ENCODE peak calls at places on chromosomes 11 and 22, in seven cellular contexts. H, Y, L, G, B, F and K are unnamed samples.

GRCh38 chr11:2826679-2827056 is 58.9 kb downstream of the CDKN1C start:
- DNase-seq in B (no peak), H (no peak), G (no peak), Y (no peak), L (no peak), F (no peak), K (no peak)

GRCh38 chr11:58075781-58076180 is 45.0 kb downstream of the OR6Q1 start:
- DNase-seq in Y (no peak), B (peak; percentile 80), H (no peak), G (no peak), F (no peak), L (peak; percentile 79), K (no peak)

GRCh38 chr11:64876226-64876750 is 2.1 kb downstream of the EHD1 start:
- DNase-seq in G (no peak), L (no peak), B (no peak), F (no peak), H (no peak), Y (no peak), K (no peak)

GRCh38 chr11:58592760-58593472 is 14.1 kb downstream of the ZFP91 start:
- DNase-seq in G (no peak), L (no peak), F (no peak), Y (no peak), B (peak; percentile 40), H (no peak), K (peak; percentile 28)

GRCh38 chr11:113341388-113342165 is 27.2 kb downstream of the TTC12 start:
- DNase-seq in B (no peak), L (no peak), H (no peak), F (no peak), Y (no peak), G (no peak), K (no peak)

GRCh38 chr11:8689726-8690255 is 7.2 kb downstream of the RPL27A start:
- DNase-seq in L (peak; percentile 38), F (no peak), H (no peak), G (no peak), B (no peak), Y (no peak), K (no peak)

GRCh38 chr11:46198873-46199250 is 77.6 kb upstream of the PHF21A start:
- DNase-seq in H (no peak), F (no peak), Y (no peak), G (no peak), B (no peak), L (no peak), K (no peak)

GRCh38 chr11:125945011-125945796 is 640 bp upstream of the VSIG10L2 start:
- DNase-seq in H (no peak), F (no peak), Y (no peak), B (no peak), G (no peak), L (no peak), K (no peak)

GRCh38 chr11:67468056-67468455 is 995 bp downstream of the TMEM134 start:
- DNase-seq in H (no peak), B (peak; percentile 92), F (peak; percentile 12), Y (no peak), G (no peak), L (no peak), K (no peak)

GRCh38 chr11:12090761-12091261 is 19.6 kb upstream of the MICAL2 start:
- DNase-seq in Y (peak; percentile 73), H (no peak), F (no peak), G (no peak), B (peak; percentile 97), L (no peak), K (no peak)

GRCh38 chr11:86919557-86920210 is 35.5 kb downstream of the FZD4 start:
- DNase-seq in G (peak; percentile 92), F (peak; percentile 36), B (peak; percentile 48), L (peak; percentile 81), Y (peak; percentile 54), H (peak; percentile 75), K (peak; percentile 83)

GRCh38 chr22:44542561-44543222 is 44.7 kb upstream of the RTL6 start:
- DNase-seq in Y (no peak), H (no peak), B (no peak), F (peak; percentile 10), L (no peak), G (no peak), K (no peak)

GRCh38 chr11:77081976-77082836 is 15.4 kb downstream of the CAPN5 start:
- DNase-seq in G (no peak), F (no peak), H (no peak), L (no peak), Y (no peak), B (no peak), K (no peak)

GRCh38 chr11:129743029-129743846 is 72.4 kb upstream of the TMEM45B start:
- DNase-seq in H (peak; percentile 67), B (no peak), F (no peak), L (no peak), Y (no peak), G (no peak), K (no peak)

GRCh38 chr11:394034-394857 is at the start of gene PKP3:
- DNase-seq in F (no peak), Y (peak; percentile 83), H (peak; percentile 63), G (peak; percentile 86), L (peak; percentile 60), B (peak; percentile 97), K (no peak)

GRCh38 chr11:69130586-69131566 is 24.9 kb upstream of the SMIM38 start:
- DNase-seq in Y (no peak), H (no peak), B (no peak), L (no peak), F (no peak), G (peak; percentile 22), K (no peak)

GRCh38 chr11:129208863-129209262 is 16.7 kb upstream of the ARHGAP32 start:
- DNase-seq in B (no peak), H (no peak), L (peak; percentile 2), Y (no peak), G (no peak), F (no peak), K (no peak)

GRCh38 chr22:37684803-37685615 is 1.1 kb upstream of the NOL12 start:
- DNase-seq in G (no peak), F (no peak), H (no peak), Y (no peak), B (peak; percentile 88), L (no peak), K (peak; percentile 40)

GRCh38 chr11:14826580-14826979 is 65.5 kb downstream of the CYP2R1 start:
- DNase-seq in F (no peak), G (no peak), Y (no peak), H (no peak), L (no peak), B (no peak), K (no peak)

GRCh38 chr11:128417607-128418324 is 169.6 kb downstream of the ETS1 start:
- DNase-seq in L (peak; percentile 96), G (no peak), F (no peak), Y (no peak), H (no peak), B (no peak), K (no peak)

GRCh38 chr11:96854425-96854824 is 464.6 kb downstream of the JRKL start:
- DNase-seq in Y (no peak), G (no peak), B (no peak), H (no peak), L (no peak), F (no peak), K (no peak)

GRCh38 chr22:24473278-24473677 is 21.9 kb upstream of the UPB1 start:
- DNase-seq in Y (no peak), B (no peak), G (no peak), L (no peak), F (no peak), H (no peak), K (no peak)

GRCh38 chr22:45240810-45241631 is at the start of gene KIAA0930:
- DNase-seq in Y (peak; percentile 54), G (peak; percentile 94), H (peak; percentile 93), L (peak; percentile 68), F (peak; percentile 86), B (peak; percentile 41), K (peak; percentile 72)

GRCh38 chr11:27916541-27917100 is 191.3 kb downstream of the KIF18A start:
- DNase-seq in G (no peak), H (no peak), L (peak; percentile 23), B (peak; percentile 81), Y (no peak), F (no peak), K (peak; percentile 86)

GRCh38 chr11:61630104-61630503 is 49.2 kb upstream of the SYT7 start:
- DNase-seq in F (no peak), G (no peak), Y (no peak), L (no peak), H (no peak), B (no peak), K (no peak)

GRCh38 chr22:28112130-28112529 is 193.1 kb upstream of the PITPNB start:
- DNase-seq in G (no peak), H (no peak), L (no peak), B (no peak), Y (no peak), F (no peak), K (no peak)

GRCh38 chr22:28106601-28107000 is 187.5 kb upstream of the PITPNB start:
- DNase-seq in H (no peak), L (no peak), G (no peak), Y (no peak), B (no peak), F (no peak), K (no peak)

GRCh38 chr22:28111501-28111900 is 192.4 kb upstream of the PITPNB start:
- DNase-seq in B (no peak), F (no peak), Y (no peak), H (no peak), G (no peak), L (no peak), K (no peak)

GRCh38 chr22:28105988-28106387 is 186.9 kb upstream of the PITPNB start:
- DNase-seq in G (no peak), B (no peak), Y (no peak), F (no peak), H (no peak), L (no peak), K (no peak)

DNA sequence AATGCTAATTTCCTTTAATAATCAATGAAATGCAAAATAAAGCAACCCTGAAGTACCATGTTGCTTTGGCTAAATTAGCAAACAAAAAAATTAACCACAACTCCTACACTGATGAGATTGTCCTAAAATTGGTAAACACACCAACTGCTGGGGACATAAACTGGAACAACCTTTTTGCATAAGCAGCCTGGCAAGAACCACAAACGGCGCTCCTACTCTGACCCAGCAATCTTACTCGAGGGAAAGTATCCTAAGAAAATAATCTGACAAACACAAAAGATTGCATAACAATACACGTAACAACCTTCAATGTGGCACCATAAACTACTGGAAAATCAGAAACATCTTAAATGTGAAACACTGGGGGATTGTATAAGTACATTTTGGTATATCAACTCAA is 189.8 kb upstream of the PITPNB start:
- DNase-seq in L (no peak), H (no peak), G (no peak), B (no peak), Y (no peak), F (no peak), K (no peak)
- H3K4me2 ChIP-seq in L (no peak overlapping the region), H (no peak overlapping the region), G (no peak overlapping the region), B (no peak overlapping the region), Y (no peak overlapping the region), F (no peak overlapping the region), K (no peak overlapping the region)

GRCh38 chr11:63557548-63557947 is 5.6 kb downstream of the PLAAT2 start:
- DNase-seq in F (no peak), G (no peak), Y (no peak), H (no peak), L (no peak), B (no peak), K (no peak)
- H3K27ac ChIP-seq in F (no peak overlapping the region), G (no peak overlapping the region), Y (no peak overlapping the region), H (no peak overlapping the region), L (no peak overlapping the region), B (no peak overlapping the region), K (no peak overlapping the region)

GRCh38 chr11:117229931-117230285 is 2.0 kb downstream of the PCSK7 start:
- DNase-seq in B (no peak), Y (no peak), G (no peak), L (no peak), H (no peak), F (no peak), K (no peak)
- H3K4me2 ChIP-seq in B (peak overlapping the region; percentile 90), Y (peak overlapping the region; percentile 92), G (no peak overlapping the region), L (no peak overlapping the region), H (no peak overlapping the region), F (peak overlapping the region; percentile 83), K (peak overlapping the region; percentile 93)

GRCh38 chr22:40220316-40221054 is 42.8 kb downstream of the TNRC6B start:
- DNase-seq in L (no peak), H (no peak), F (no peak), G (no peak), Y (no peak), B (peak; percentile 57), K (no peak)
- H3K27ac ChIP-seq in L (no peak overlapping the region), H (no peak overlapping the region), F (no peak overlapping the region), G (peak overlapping the region; percentile 62), Y (no peak overlapping the region), B (peak overlapping the region; percentile 90), K (no peak overlapping the region)